ENCODE peak calls at places on chromosomes 11 and 22, in six cellular contexts. U, N, V, P, X and D are unnamed samples. For H3K36me3 and H3K4me1, the result is how much of the 10 kb centered on the place peaks cover.

GRCh38 chr11:133947298-133947905 is 9.4 kb downstream of the IGSF9B start:
- DNase-seq in P (peak), U (no peak), V (peak), N (peak), X (no peak), D (peak)

GRCh38 chr22:22920910-22921550 is 33.4 kb downstream of the IGLL5 start:
- DNase-seq in P (no peak), U (no peak), X (no peak), V (no peak), N (no peak), D (no peak)

GRCh38 chr11:127925430-127925829 is 661.9 kb downstream of the ETS1 start:
- DNase-seq in V (no peak), X (no peak), N (no peak), P (no peak), U (no peak), D (no peak)

GRCh38 chr11:134433251-134433650 is 21.2 kb upstream of the B3GAT1 start:
- DNase-seq in N (no peak), X (no peak), U (no peak), V (no peak), P (no peak), D (no peak)

GRCh38 chr11:11798586-11799438 is 43.0 kb upstream of the USP47 start:
- DNase-seq in N (peak), U (peak), X (no peak), V (peak), P (peak), D (peak)

GRCh38 chr11:69296890-69297224 is 2.9 kb downstream of the MYEOV start:
- DNase-seq in U (no peak), V (no peak), P (no peak), N (no peak), X (no peak), D (no peak)

GRCh38 chr11:6385046-6385777 is 5.1 kb upstream of the SMPD1 start:
- DNase-seq in X (no peak), N (no peak), V (no peak), U (no peak), P (no peak), D (no peak)

GRCh38 chr11:130546901-130547694 is 98.7 kb downstream of the ADAMTS15 start:
- DNase-seq in V (no peak), P (no peak), X (no peak), N (no peak), U (no peak), D (no peak)

GRCh38 chr11:130804306-130805077 is 111.8 kb downstream of the SNX19 start:
- DNase-seq in X (no peak), U (no peak), P (no peak), V (no peak), N (no peak), D (no peak)

GRCh38 chr22:46292173-46292572 is 4.5 kb upstream of the GTSE1 start:
- DNase-seq in P (no peak), U (no peak), N (no peak), V (no peak), X (no peak), D (no peak)

GRCh38 chr11:45234306-45235006 is 51.7 kb downstream of the SYT13 start:
- DNase-seq in P (no peak), U (no peak), X (no peak), N (no peak), V (no peak), D (no peak)

GRCh38 chr11:120135838-120136237 is 2.1 kb downstream of the TRIM29 start:
- DNase-seq in U (no peak), N (no peak), P (no peak), X (no peak), V (no peak), D (no peak)

GRCh38 chr11:116773203-116774112 is 671 bp upstream of the BUD13 start:
- DNase-seq in X (no peak), U (no peak), N (no peak), P (no peak), V (peak), D (no peak)

GRCh38 chr11:38593649-38594048 is 1995.6 kb upstream of the RAG2 start:
- DNase-seq in N (no peak), X (no peak), U (no peak), P (no peak), V (peak), D (no peak)

GRCh38 chr11:12772324-12772723 is 98.1 kb downstream of the TEAD1 start:
- DNase-seq in P (no peak), N (no peak), X (no peak), U (no peak), V (no peak), D (no peak)

GRCh38 chr11:128848815-128849455 is 18.2 kb downstream of the KCNJ1 start:
- DNase-seq in X (no peak), U (no peak), N (peak), P (peak), V (peak), D (peak)

GRCh38 chr11:69002743-69003231 is 10.3 kb downstream of the MRGPRF start:
- DNase-seq in P (no peak), X (no peak), U (peak), N (no peak), V (no peak), D (no peak)

GRCh38 chr11:118827118-118827517 is 36.2 kb upstream of the DDX6 start:
- DNase-seq in V (no peak), U (no peak), N (no peak), P (no peak), X (no peak), D (no peak)

DNA sequence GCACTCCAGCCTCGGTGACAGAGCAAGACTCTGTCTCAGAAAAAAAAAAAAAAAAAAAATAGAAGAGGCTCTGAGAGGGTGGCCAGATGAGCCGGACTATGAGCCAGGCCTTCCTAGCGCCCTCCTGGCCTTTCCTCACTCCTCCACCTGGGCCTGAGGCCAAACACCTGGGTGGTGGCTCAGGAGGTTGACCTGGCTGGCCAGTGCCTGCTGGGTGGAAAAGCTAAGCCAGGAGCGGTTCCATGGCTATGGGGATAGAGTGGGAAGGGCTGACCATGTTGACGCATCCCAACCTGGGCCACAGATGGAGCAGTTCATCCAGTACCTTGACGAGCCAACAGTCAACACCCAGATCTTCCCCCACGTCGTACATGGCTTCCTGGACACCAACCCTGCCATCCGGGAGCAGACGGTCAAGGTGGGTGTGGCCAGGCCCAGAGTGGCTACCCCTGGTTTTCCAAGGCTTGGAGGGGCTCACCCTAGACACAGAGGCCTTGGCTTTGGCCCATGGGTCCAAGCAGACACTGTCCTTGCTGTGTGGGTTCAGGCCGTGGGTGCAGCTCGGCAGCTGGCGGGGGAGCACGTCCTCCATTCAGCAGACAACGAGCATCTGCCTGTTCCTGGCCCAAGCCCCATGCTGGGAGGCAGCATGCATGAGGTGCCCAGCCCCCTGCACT is 7.6 kb downstream of the SCYL1 start:
- DNase-seq in N (no peak), P (no peak), X (no peak), V (no peak), U (no peak), D (no peak)
- H3K36me3 ChIP-seq in N (under half), P (under half), X (under half), V (half or more), U (under half), D (under half)

GRCh38 chr22:24398409-24398808 is 29.0 kb upstream of the ADORA2A start:
- DNase-seq in X (no peak), U (no peak), P (no peak), V (no peak), N (no peak), D (no peak)

GRCh38 chr22:24401824-24402434 is 25.5 kb upstream of the ADORA2A start:
- DNase-seq in P (no peak), U (no peak), N (no peak), V (no peak), X (no peak), D (peak)

GRCh38 chr22:24400037-24400725 is 27.2 kb upstream of the ADORA2A start:
- DNase-seq in X (no peak), U (no peak), V (no peak), P (no peak), N (no peak), D (no peak)

GRCh38 chr22:24402460-24403192 is 24.8 kb upstream of the ADORA2A start:
- DNase-seq in U (peak), P (no peak), X (peak), V (peak), N (no peak), D (peak)

DNA sequence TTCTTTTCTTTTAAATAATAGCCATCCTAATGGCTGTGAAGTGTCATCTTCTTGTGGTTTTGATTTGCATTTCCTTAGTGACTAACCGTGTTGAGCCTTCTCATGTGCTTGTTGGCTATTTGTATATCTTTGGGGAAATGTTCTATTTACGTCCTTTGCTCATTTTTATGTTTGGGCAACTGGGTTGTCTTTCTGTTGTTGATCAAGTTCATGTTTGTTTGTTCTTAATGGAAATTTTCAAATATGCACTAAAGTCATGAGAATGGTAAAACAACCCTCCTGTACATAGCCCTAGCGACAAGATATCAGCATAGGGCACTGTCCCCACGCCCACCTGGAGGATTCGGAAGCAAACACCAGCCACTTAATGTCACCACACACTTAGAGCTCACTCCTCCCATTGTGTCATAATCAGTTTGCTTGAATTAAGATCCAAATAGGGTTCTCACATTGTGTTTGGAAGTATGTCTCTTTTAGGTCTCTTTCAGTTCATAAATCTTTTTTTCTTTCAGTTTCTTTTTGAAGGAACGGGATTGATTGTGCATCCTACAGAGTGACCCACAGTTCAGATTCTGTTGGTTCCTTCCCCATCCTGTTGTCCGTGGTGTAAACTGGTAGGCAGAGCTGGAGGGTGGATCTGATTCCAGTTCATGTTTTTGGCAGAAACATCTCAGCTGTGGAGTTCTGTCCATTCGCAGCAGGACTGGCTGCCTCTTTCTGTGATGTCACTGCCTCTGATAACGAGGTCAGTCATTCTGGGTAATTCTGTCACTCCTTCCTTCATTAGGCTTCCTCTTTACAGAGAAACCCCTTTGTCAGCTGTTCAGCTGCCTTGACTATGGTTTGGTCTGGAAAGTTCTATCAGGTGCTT is 26.4 kb upstream of the ADORA2A start:
- DNase-seq in N (no peak), U (no peak), V (no peak), X (no peak), P (no peak), D (no peak)
- H3K4me3 ChIP-seq in N (no peak), U (no peak), V (peak), X (peak), P (no peak), D (no peak)

GRCh38 chr11:35042906-35043305 is 96.1 kb upstream of the CD44 start:
- DNase-seq in V (no peak), N (no peak), X (no peak), P (no peak), U (no peak), D (no peak)
- H3K4me1 ChIP-seq in V (under half), N (half or more), X (under half), P (under half), U (under half), D (under half)

GRCh38 chr22:41656515-41656914 is 32.2 kb downstream of the SNU13 start:
- DNase-seq in X (no peak), P (no peak), V (peak), N (no peak), U (no peak), D (no peak)
- H3K36me3 ChIP-seq in X (half or more), P (under half), V (half or more), N (half or more), U (under half), D (half or more)

DNA sequence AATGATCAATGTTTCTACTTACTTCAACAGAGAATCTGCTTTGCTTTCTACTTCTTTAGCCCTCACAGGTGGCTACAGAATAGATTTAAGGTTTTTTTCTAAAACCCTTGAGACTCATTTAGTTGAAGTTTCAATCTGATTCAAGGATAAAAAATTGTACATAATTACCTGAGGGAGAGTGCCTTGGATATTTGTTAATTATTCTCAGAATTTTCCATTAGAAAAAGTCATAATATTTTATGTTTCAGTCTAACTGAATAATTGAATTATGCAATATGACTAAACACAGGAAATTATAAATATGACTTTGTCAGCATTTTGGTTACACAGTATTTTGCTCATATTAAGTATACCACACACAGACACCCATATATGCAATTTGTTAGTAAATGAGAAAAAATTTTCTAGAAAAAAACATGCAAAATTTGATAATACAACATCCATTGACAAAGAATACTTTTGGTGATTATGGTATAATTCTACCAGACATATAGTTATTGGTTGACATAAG is at the start of gene OR8J3:
- DNase-seq in N (no peak), U (no peak), P (no peak), X (no peak), V (no peak), D (no peak)
- H3K4me3 ChIP-seq in N (no peak), U (no peak), P (no peak), X (no peak), V (no peak), D (no peak)

GRCh38 chr22:19716829-19717105 is 2.5 kb downstream of the SEPTIN5 start:
- DNase-seq in N (no peak), V (no peak), X (no peak), U (no peak), P (no peak), D (no peak)

GRCh38 chr22:19718255-19719054 is 4.2 kb downstream of the SEPTIN5 start:
- DNase-seq in X (no peak), U (no peak), N (no peak), P (no peak), V (no peak), D (no peak)

GRCh38 chr22:19717181-19717580 is 2.9 kb downstream of the SEPTIN5 start:
- DNase-seq in X (no peak), N (no peak), V (no peak), P (no peak), U (no peak), D (no peak)

GRCh38 chr22:19719055-19719482 is 4.3 kb upstream of the GP1BB start:
- DNase-seq in N (peak), P (no peak), V (peak), U (no peak), X (no peak), D (no peak)

DNA sequence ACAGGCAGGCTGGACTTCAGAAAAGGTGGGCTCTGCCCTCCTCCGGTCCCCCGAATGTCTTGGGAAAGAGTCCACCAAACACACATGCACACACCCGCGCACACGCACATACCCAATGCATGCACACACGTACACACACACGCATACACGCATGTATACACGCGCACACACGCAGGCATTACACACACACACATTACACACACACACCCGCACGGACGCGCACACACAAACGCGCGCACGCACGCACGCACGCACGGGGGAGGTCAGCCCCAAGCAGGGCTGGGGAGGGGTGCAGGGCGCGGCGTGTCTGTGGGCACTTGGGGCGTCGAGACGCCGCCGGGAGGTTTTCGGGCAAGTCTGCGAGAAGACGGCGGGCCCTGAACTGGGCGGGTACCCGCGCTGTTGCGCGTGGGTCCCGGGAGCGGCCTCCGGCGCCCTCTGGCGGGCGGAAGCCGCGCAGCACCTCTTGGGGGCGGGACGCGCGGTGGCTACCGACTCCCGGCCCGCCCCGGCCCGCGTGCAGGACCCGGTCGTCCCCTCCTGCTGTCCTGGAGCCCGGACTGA is 3.5 kb downstream of the SEPTIN5 start:
- DNase-seq in U (peak), P (peak), N (peak), X (no peak), V (peak), D (peak)
- H3K4me1 ChIP-seq in U (under half), P (under half), N (under half), X (under half), V (under half), D (under half)

GRCh38 chr22:45181240-45181639 is 17.5 kb downstream of the NUP50 start:
- DNase-seq in V (no peak), N (no peak), X (no peak), U (no peak), P (no peak), D (no peak)

GRCh38 chr22:45179276-45180049 is 15.7 kb downstream of the NUP50 start:
- DNase-seq in N (peak), P (no peak), U (no peak), X (no peak), V (no peak), D (no peak)

GRCh38 chr22:45183974-45184373 is 20.2 kb downstream of the NUP50 start:
- DNase-seq in N (no peak), U (no peak), V (no peak), P (no peak), X (no peak), D (no peak)

GRCh38 chr22:45180280-45180679 is 16.6 kb downstream of the NUP50 start:
- DNase-seq in P (no peak), N (no peak), V (no peak), X (no peak), U (no peak), D (no peak)

DNA sequence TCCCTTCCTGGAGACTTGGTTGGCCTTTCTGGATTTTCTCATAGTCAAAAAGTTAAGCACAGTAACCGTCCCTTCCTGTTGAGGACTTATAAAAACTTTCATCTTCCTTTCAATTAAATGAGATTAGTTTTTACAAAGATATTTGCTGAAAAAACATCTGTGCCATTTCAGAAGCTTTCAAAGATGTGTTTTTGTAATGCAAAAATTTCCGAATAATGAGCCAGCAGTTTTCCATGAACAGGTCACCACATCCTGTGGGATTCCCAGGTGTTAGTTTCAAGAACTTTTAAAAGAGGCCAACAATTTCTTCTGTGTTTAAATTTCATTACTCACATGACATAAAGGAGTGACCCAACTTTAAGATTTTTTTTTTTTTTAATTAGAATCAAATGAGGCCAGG is 18.0 kb downstream of the NUP50 start:
- DNase-seq in V (no peak), X (no peak), N (no peak), P (no peak), U (no peak), D (no peak)
- H3K36me3 ChIP-seq in V (half or more), X (under half), N (half or more), P (under half), U (under half), D (half or more)

DNA sequence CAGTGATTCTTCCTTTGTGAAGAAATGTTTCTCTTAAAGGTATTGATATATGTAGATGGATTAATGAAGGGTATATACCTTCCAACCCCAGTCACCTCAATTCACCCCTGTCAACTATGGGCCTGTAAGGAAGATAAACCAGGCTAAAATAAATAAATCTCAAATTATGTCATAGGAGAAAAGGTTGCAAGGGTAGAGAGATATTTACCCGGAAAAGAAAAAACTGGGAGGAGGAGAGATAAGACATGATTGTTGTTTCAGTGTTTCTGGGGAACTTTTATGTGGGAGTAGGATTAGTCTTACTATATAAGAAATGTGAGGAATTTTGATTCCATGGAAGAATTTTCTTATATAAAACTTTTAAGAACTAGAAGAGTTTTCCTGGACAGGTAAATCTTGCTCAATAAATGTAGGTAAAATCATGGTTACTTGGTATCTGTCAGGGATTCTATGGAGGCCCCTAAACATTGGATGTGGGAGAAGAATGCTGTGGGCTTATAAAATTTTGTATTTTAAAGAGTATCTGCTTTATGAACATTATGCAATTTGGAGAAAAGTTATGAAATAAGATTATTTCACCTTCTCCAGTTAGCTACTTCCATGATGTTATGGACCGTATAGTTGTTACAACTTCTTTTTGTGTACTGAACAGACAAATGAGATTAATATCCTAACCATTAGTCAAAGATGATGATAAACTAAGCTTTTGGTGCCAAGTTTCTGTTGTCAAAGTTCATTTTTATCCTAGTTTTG is 6.4 kb downstream of the YAP1 start:
- DNase-seq in N (no peak), V (peak), U (no peak), X (no peak), P (no peak), D (no peak)
- H3K4me3 ChIP-seq in N (no peak), V (peak), U (no peak), X (peak), P (peak), D (no peak)

GRCh38 chr11:3956748-3957147 is 101.3 kb downstream of the STIM1 start:
- DNase-seq in P (no peak), X (no peak), U (no peak), N (no peak), V (no peak), D (no peak)
- H3K4me1 ChIP-seq in P (under half), X (under half), U (under half), N (half or more), V (under half), D (under half)